ENCODE peak calls at places on chromosome 4, in eight cellular contexts. One of them, this sample, is unnamed.
A peak's percentile ranks its signal among the peaks of the same experiment; 100 is the strongest.

GRCh38 chr4:9937078-9937477 is 84.2 kb downstream of the SLC2A9 start:
- DNase-seq in OCI-LY7: no peak
- DNase-seq in H7: no peak
- DNase-seq in lower lobe of right lung: no peak
- DNase-seq in tibial artery: no peak
- DNase-seq in CD4-positive, alpha-beta memory T cell: no peak
- DNase-seq in Karpas-422: no peak
- DNase-seq in HFF-Myc: no peak
- DNase-seq in this sample: no peak

GRCh38 chr4:80036949-80037348 is 36.1 kb downstream of the ANTXR2 start:
- DNase-seq in OCI-LY7: no peak
- DNase-seq in H7: no peak
- DNase-seq in CD4-positive, alpha-beta memory T cell: no peak
- DNase-seq in Karpas-422: no peak
- DNase-seq in HFF-Myc: peak; percentile 38
- DNase-seq in tibial artery: no peak
- DNase-seq in lower lobe of right lung: no peak
- DNase-seq in this sample: peak; percentile 57

GRCh38 chr4:88660446-88661294 is 37.0 kb downstream of the NAP1L5 start:
- DNase-seq in HFF-Myc: peak; percentile 64
- DNase-seq in OCI-LY7: no peak
- DNase-seq in Karpas-422: no peak
- DNase-seq in tibial artery: no peak
- DNase-seq in H7: no peak
- DNase-seq in lower lobe of right lung: no peak
- DNase-seq in CD4-positive, alpha-beta memory T cell: no peak
- DNase-seq in this sample: no peak

GRCh38 chr4:148373093-148373492 is 69.1 kb downstream of the NR3C2 start:
- DNase-seq in CD4-positive, alpha-beta memory T cell: no peak
- DNase-seq in Karpas-422: no peak
- DNase-seq in HFF-Myc: no peak
- DNase-seq in tibial artery: no peak
- DNase-seq in H7: no peak
- DNase-seq in lower lobe of right lung: no peak
- DNase-seq in OCI-LY7: no peak
- DNase-seq in this sample: no peak

GRCh38 chr4:42671431-42672194 is 14.7 kb upstream of the ATP8A1 start:
- DNase-seq in tibial artery: no peak
- DNase-seq in Karpas-422: no peak
- DNase-seq in H7: no peak
- DNase-seq in CD4-positive, alpha-beta memory T cell: peak; percentile 72
- DNase-seq in HFF-Myc: no peak
- DNase-seq in lower lobe of right lung: no peak
- DNase-seq in OCI-LY7: peak; percentile 74
- DNase-seq in this sample: no peak

GRCh38 chr4:22170353-22170752 is 221.8 kb upstream of the KCNIP4 start:
- DNase-seq in HFF-Myc: no peak
- DNase-seq in H7: no peak
- DNase-seq in CD4-positive, alpha-beta memory T cell: no peak
- DNase-seq in tibial artery: no peak
- DNase-seq in Karpas-422: no peak
- DNase-seq in OCI-LY7: no peak
- DNase-seq in lower lobe of right lung: no peak
- DNase-seq in this sample: no peak

GRCh38 chr4:125262079-125262478 is 52.7 kb upstream of the FAT4 start:
- DNase-seq in H7: no peak
- DNase-seq in CD4-positive, alpha-beta memory T cell: no peak
- DNase-seq in lower lobe of right lung: no peak
- DNase-seq in OCI-LY7: no peak
- DNase-seq in HFF-Myc: no peak
- DNase-seq in tibial artery: no peak
- DNase-seq in Karpas-422: no peak
- DNase-seq in this sample: no peak

GRCh38 chr4:27084685-27085356 is 224.2 kb downstream of the STIM2 start:
- DNase-seq in CD4-positive, alpha-beta memory T cell: no peak
- DNase-seq in Karpas-422: no peak
- DNase-seq in tibial artery: no peak
- DNase-seq in lower lobe of right lung: peak; percentile 53
- DNase-seq in H7: peak; percentile 75
- DNase-seq in OCI-LY7: no peak
- DNase-seq in HFF-Myc: no peak
- DNase-seq in this sample: no peak

GRCh38 chr4:83850435-83850834 is 314.5 kb downstream of the GPAT3 start:
- DNase-seq in Karpas-422: no peak
- DNase-seq in lower lobe of right lung: no peak
- DNase-seq in OCI-LY7: no peak
- DNase-seq in tibial artery: no peak
- DNase-seq in HFF-Myc: no peak
- DNase-seq in H7: no peak
- DNase-seq in CD4-positive, alpha-beta memory T cell: no peak
- DNase-seq in this sample: no peak

GRCh38 chr4:40205259-40206198 is 8.7 kb downstream of the RHOH start:
- DNase-seq in HFF-Myc: no peak
- DNase-seq in tibial artery: no peak
- DNase-seq in CD4-positive, alpha-beta memory T cell: no peak
- DNase-seq in lower lobe of right lung: no peak
- DNase-seq in H7: no peak
- DNase-seq in OCI-LY7: peak; percentile 88
- DNase-seq in Karpas-422: peak; percentile 71
- DNase-seq in this sample: no peak

GRCh38 chr4:146945556-146946374 is at the start of gene TTC29:
- DNase-seq in tibial artery: peak; percentile 92
- DNase-seq in OCI-LY7: peak; percentile 84
- DNase-seq in Karpas-422: peak; percentile 57
- DNase-seq in CD4-positive, alpha-beta memory T cell: peak; percentile 78
- DNase-seq in lower lobe of right lung: peak; percentile 94
- DNase-seq in H7: peak; percentile 90
- DNase-seq in HFF-Myc: peak; percentile 45
- DNase-seq in this sample: no peak
- H3K4me3 ChIP-seq in tibial artery: peak within 1 kb of the TSS; percentile 49
- H3K4me3 ChIP-seq in OCI-LY7: peak within 1 kb of the TSS; percentile 59
- H3K4me3 ChIP-seq in Karpas-422: no peak within 1 kb of the TSS
- H3K4me3 ChIP-seq in CD4-positive, alpha-beta memory T cell: peak within 1 kb of the TSS; percentile 54
- H3K4me3 ChIP-seq in lower lobe of right lung: peak within 1 kb of the TSS; percentile 58
- H3K4me3 ChIP-seq in H7: peak within 1 kb of the TSS; percentile 54
- H3K4me3 ChIP-seq in HFF-Myc: peak within 1 kb of the TSS; percentile 47
- H3K4me3 ChIP-seq in this sample: peak within 1 kb of the TSS; percentile 79

GRCh38 chr4:112516401-112517066 is 554 bp upstream of the NEUROG2 start:
- DNase-seq in CD4-positive, alpha-beta memory T cell: no peak
- DNase-seq in HFF-Myc: no peak
- DNase-seq in Karpas-422: peak; percentile 85
- DNase-seq in H7: peak; percentile 92
- DNase-seq in tibial artery: no peak
- DNase-seq in OCI-LY7: peak; percentile 42
- DNase-seq in lower lobe of right lung: no peak
- DNase-seq in this sample: no peak
- H3K4me3 ChIP-seq in CD4-positive, alpha-beta memory T cell: peak overlapping the region; percentile 37
- H3K4me3 ChIP-seq in HFF-Myc: no peak overlapping the region
- H3K4me3 ChIP-seq in Karpas-422: peak overlapping the region; percentile 78
- H3K4me3 ChIP-seq in H7: peak overlapping the region; percentile 19
- H3K4me3 ChIP-seq in tibial artery: peak overlapping the region; percentile 50
- H3K4me3 ChIP-seq in OCI-LY7: peak overlapping the region; percentile 67
- H3K4me3 ChIP-seq in lower lobe of right lung: peak overlapping the region; percentile 59
- H3K4me3 ChIP-seq in this sample: peak overlapping the region; percentile 90

DNA sequence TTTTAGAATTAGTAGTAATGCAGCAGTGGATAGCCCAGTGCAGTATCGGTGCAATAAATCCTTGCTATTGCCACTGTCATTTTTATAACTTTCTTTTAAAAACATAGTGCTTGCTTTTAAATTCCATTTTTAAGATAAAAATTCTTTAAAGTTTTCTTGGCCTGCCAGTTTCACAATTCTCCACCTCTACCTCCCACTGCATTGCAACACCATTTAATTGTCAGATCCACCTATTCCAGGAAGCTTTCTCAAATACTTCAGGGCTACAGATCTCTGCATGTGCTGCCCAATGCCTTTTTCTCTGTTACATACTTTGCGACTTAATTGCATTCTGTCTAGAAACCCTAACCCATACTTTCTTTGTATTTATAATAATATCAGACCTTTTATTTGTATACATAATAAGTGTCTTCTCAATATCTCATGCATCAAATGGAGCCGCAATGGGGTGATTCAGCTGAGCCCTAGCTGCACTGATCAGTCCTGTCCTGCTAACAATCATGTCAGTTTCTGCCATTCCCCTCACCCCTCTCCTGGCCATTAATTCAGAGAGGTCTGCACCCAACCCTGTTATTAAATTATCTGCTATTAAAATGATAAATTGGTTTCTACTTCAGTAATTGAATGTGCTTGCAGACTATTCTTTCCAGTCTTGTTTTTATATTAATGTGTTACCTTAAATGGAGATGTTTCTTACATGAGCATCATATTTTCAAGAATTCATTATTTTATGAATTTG is 193.1 kb downstream of the SLIT2 start:
- DNase-seq in OCI-LY7: no peak
- DNase-seq in HFF-Myc: no peak
- DNase-seq in Karpas-422: no peak
- DNase-seq in tibial artery: no peak
- DNase-seq in lower lobe of right lung: no peak
- DNase-seq in CD4-positive, alpha-beta memory T cell: no peak
- DNase-seq in H7: no peak
- DNase-seq in this sample: no peak
- H3K4me3 ChIP-seq in OCI-LY7: no peak overlapping the region
- H3K4me3 ChIP-seq in HFF-Myc: no peak overlapping the region
- H3K4me3 ChIP-seq in Karpas-422: no peak overlapping the region
- H3K4me3 ChIP-seq in tibial artery: no peak overlapping the region
- H3K4me3 ChIP-seq in lower lobe of right lung: no peak overlapping the region
- H3K4me3 ChIP-seq in CD4-positive, alpha-beta memory T cell: no peak overlapping the region
- H3K4me3 ChIP-seq in H7: no peak overlapping the region
- H3K4me3 ChIP-seq in this sample: no peak overlapping the region

DNA sequence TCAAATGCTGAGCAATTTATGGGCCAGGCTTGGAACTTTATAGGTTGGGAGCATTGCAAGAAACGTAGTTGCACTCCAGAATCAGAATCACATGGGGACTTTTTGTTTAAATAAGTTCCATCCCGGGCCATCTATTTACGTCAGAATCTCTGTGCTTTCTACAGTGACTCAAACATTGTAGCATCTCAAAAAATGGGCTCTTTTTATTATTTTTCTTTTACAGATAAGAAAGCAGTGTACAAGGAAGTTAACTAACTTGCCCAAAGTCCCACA is 10.2 kb downstream of the CC2D2A start:
- DNase-seq in CD4-positive, alpha-beta memory T cell: no peak
- DNase-seq in tibial artery: no peak
- DNase-seq in Karpas-422: no peak
- DNase-seq in lower lobe of right lung: no peak
- DNase-seq in H7: no peak
- DNase-seq in HFF-Myc: no peak
- DNase-seq in OCI-LY7: no peak
- DNase-seq in this sample: no peak
- H3K4me3 ChIP-seq in CD4-positive, alpha-beta memory T cell: no peak overlapping the region
- H3K4me3 ChIP-seq in tibial artery: peak overlapping the region; percentile 55
- H3K4me3 ChIP-seq in Karpas-422: no peak overlapping the region
- H3K4me3 ChIP-seq in lower lobe of right lung: peak overlapping the region; percentile 50
- H3K4me3 ChIP-seq in H7: peak overlapping the region; percentile 46
- H3K4me3 ChIP-seq in HFF-Myc: peak overlapping the region; percentile 62
- H3K4me3 ChIP-seq in OCI-LY7: no peak overlapping the region
- H3K4me3 ChIP-seq in this sample: no peak overlapping the region

DNA sequence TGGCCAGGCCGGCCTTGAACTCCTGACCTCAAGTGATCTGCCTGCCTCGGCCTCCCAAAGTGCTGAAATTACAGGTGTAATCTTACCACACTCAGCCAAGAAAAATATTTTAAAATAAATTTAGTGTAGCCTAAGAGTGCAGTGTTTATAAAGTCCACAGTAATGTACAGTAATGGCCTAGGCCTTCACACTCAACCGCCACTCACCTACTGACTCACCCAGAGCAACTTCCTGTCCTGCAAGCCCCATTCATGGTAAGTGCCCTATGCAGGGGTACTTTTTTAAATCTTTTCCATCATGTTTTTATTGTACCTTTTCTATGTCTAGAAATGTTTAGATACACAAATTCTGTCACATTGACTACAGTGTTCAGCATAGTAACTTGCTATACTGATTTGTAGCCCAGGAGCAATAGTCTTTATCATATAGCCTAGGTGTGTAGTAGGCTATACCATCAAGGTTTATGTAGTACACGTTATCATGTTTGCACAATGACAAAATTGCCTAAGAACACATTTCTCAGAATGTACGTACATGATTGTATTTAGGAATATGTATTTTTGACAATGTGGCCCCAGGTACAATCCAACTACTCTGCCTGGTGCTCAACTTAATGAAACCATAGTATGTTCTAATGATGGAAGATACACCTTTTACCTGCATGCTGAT is 455.2 kb downstream of the PCDH7 start:
- DNase-seq in HFF-Myc: no peak
- DNase-seq in CD4-positive, alpha-beta memory T cell: no peak
- DNase-seq in lower lobe of right lung: no peak
- DNase-seq in Karpas-422: no peak
- DNase-seq in tibial artery: no peak
- DNase-seq in H7: no peak
- DNase-seq in OCI-LY7: no peak
- DNase-seq in this sample: no peak
- H3K4me3 ChIP-seq in HFF-Myc: no peak overlapping the region
- H3K4me3 ChIP-seq in CD4-positive, alpha-beta memory T cell: no peak overlapping the region
- H3K4me3 ChIP-seq in lower lobe of right lung: no peak overlapping the region
- H3K4me3 ChIP-seq in Karpas-422: no peak overlapping the region
- H3K4me3 ChIP-seq in tibial artery: no peak overlapping the region
- H3K4me3 ChIP-seq in H7: no peak overlapping the region
- H3K4me3 ChIP-seq in OCI-LY7: no peak overlapping the region
- H3K4me3 ChIP-seq in this sample: no peak overlapping the region

GRCh38 chr4:153205757-153206156 is 1.5 kb downstream of the TRIM2 start:
- DNase-seq in CD4-positive, alpha-beta memory T cell: no peak
- DNase-seq in H7: peak; percentile 24
- DNase-seq in lower lobe of right lung: no peak
- DNase-seq in tibial artery: no peak
- DNase-seq in Karpas-422: no peak
- DNase-seq in HFF-Myc: no peak
- DNase-seq in OCI-LY7: no peak
- DNase-seq in this sample: no peak

GRCh38 chr4:153206534-153206933 is 2.3 kb downstream of the TRIM2 start:
- DNase-seq in CD4-positive, alpha-beta memory T cell: no peak
- DNase-seq in tibial artery: no peak
- DNase-seq in HFF-Myc: no peak
- DNase-seq in lower lobe of right lung: no peak
- DNase-seq in H7: peak; percentile 44
- DNase-seq in Karpas-422: no peak
- DNase-seq in OCI-LY7: no peak
- DNase-seq in this sample: no peak

GRCh38 chr4:153205028-153205648 is 895 bp downstream of the TRIM2 start:
- DNase-seq in HFF-Myc: no peak
- DNase-seq in tibial artery: no peak
- DNase-seq in H7: peak; percentile 19
- DNase-seq in lower lobe of right lung: no peak
- DNase-seq in CD4-positive, alpha-beta memory T cell: peak; percentile 68
- DNase-seq in OCI-LY7: no peak
- DNase-seq in Karpas-422: peak; percentile 67
- DNase-seq in this sample: no peak

GRCh38 chr4:153207561-153207960 is 3.3 kb downstream of the TRIM2 start:
- DNase-seq in HFF-Myc: no peak
- DNase-seq in OCI-LY7: no peak
- DNase-seq in CD4-positive, alpha-beta memory T cell: no peak
- DNase-seq in tibial artery: no peak
- DNase-seq in H7: peak; percentile 23
- DNase-seq in Karpas-422: no peak
- DNase-seq in lower lobe of right lung: no peak
- DNase-seq in this sample: no peak

GRCh38 chr4:153207027-153207426 is 2.8 kb downstream of the TRIM2 start:
- DNase-seq in OCI-LY7: no peak
- DNase-seq in tibial artery: no peak
- DNase-seq in lower lobe of right lung: no peak
- DNase-seq in Karpas-422: no peak
- DNase-seq in HFF-Myc: no peak
- DNase-seq in CD4-positive, alpha-beta memory T cell: no peak
- DNase-seq in H7: no peak
- DNase-seq in this sample: no peak
- H3K4me3 ChIP-seq in OCI-LY7: no peak overlapping the region
- H3K4me3 ChIP-seq in tibial artery: no peak overlapping the region
- H3K4me3 ChIP-seq in lower lobe of right lung: no peak overlapping the region
- H3K4me3 ChIP-seq in Karpas-422: no peak overlapping the region
- H3K4me3 ChIP-seq in HFF-Myc: no peak overlapping the region
- H3K4me3 ChIP-seq in CD4-positive, alpha-beta memory T cell: no peak overlapping the region
- H3K4me3 ChIP-seq in H7: no peak overlapping the region
- H3K4me3 ChIP-seq in this sample: no peak overlapping the region

GRCh38 chr4:78971326-78971725 is 32.1 kb upstream of the PAQR3 start:
- DNase-seq in HFF-Myc: no peak
- DNase-seq in lower lobe of right lung: no peak
- DNase-seq in H7: no peak
- DNase-seq in OCI-LY7: no peak
- DNase-seq in Karpas-422: no peak
- DNase-seq in CD4-positive, alpha-beta memory T cell: no peak
- DNase-seq in tibial artery: peak; percentile 70
- DNase-seq in this sample: no peak
- H3K4me3 ChIP-seq in HFF-Myc: no peak overlapping the region
- H3K4me3 ChIP-seq in lower lobe of right lung: no peak overlapping the region
- H3K4me3 ChIP-seq in H7: no peak overlapping the region
- H3K4me3 ChIP-seq in OCI-LY7: no peak overlapping the region
- H3K4me3 ChIP-seq in Karpas-422: no peak overlapping the region
- H3K4me3 ChIP-seq in CD4-positive, alpha-beta memory T cell: no peak overlapping the region
- H3K4me3 ChIP-seq in tibial artery: peak overlapping the region; percentile 45
- H3K4me3 ChIP-seq in this sample: no peak overlapping the region